ENCODE peak calls at places on chromosomes 13 and 19, in ten cellular contexts. K is breast epithelium, W is H1, M is stomach, H is prostate gland, G is suprapubic skin, L is transverse colon, Y is sigmoid colon, Q is upper lobe of left lung, E is vagina. Z is an unnamed sample. For H3K36me3, the result is how much of the 10 kb centered on the place peaks cover.

GRCh38 chr19:43726736-43727592 is 11.1 kb downstream of the IRGC start:
- DNase-seq in M (no peak), E (no peak), Y (no peak), K (peak), G (no peak), H (peak), L (no peak), Q (no peak), W (no peak), Z (no peak)

GRCh38 chr13:29548722-29549446 is 46.6 kb downstream of the SLC7A1 start:
- DNase-seq in H (no peak), W (no peak), K (no peak), L (no peak), E (no peak), Q (no peak), M (no peak), G (no peak), Y (no peak), Z (no peak)

GRCh38 chr13:97329331-97329730 is 104.6 kb upstream of the RAP2A start:
- DNase-seq in Y (no peak), H (no peak), K (no peak), E (no peak), G (no peak), L (no peak), M (no peak), W (no peak), Q (no peak), Z (no peak)

GRCh38 chr19:5934002-5934401 is 19.9 kb downstream of the CAPS start:
- DNase-seq in W (no peak), M (no peak), Y (no peak), H (no peak), K (no peak), G (no peak), E (no peak), L (no peak), Q (no peak), Z (no peak)

GRCh38 chr19:1251233-1251502 is 2.8 kb downstream of the MIDN start:
- DNase-seq in Y (no peak), K (no peak), W (no peak), G (no peak), M (peak), H (peak), Q (no peak), L (peak), E (no peak), Z (no peak)

GRCh38 chr13:109516196-109516595 is 270.2 kb downstream of the IRS2 start:
- DNase-seq in Q (no peak), Y (no peak), H (no peak), M (no peak), E (no peak), K (no peak), W (no peak), L (no peak), G (no peak), Z (no peak)

GRCh38 chr19:30842926-30843325 is 470.7 kb downstream of the ZNF536 start:
- DNase-seq in M (no peak), K (no peak), E (no peak), Y (no peak), Q (no peak), H (no peak), G (no peak), W (no peak), L (no peak), Z (no peak)

GRCh38 chr13:47085346-47085745 is 188.5 kb upstream of the HTR2A start:
- DNase-seq in W (no peak), G (no peak), Y (no peak), K (no peak), E (no peak), L (no peak), Q (no peak), M (no peak), H (no peak), Z (no peak)

GRCh38 chr19:4112367-4112766 is 11.6 kb downstream of the MAP2K2 start:
- DNase-seq in E (no peak), Q (peak), L (no peak), K (no peak), Y (no peak), W (no peak), M (no peak), H (no peak), G (no peak), Z (no peak)

GRCh38 chr19:13882841-13883240 is 5.9 kb downstream of the NANOS3 start:
- DNase-seq in M (no peak), W (no peak), H (no peak), Y (no peak), L (no peak), E (no peak), Q (no peak), G (no peak), K (no peak), Z (no peak)

GRCh38 chr19:41696402-41697197 is 8.5 kb upstream of the CEACAM7 start:
- DNase-seq in Y (peak), H (no peak), L (peak), M (peak), Q (no peak), G (no peak), E (peak), K (no peak), W (no peak), Z (peak)

GRCh38 chr13:49610176-49610575 is 18.1 kb upstream of the ARL11 start:
- DNase-seq in L (no peak), Y (no peak), E (no peak), Q (no peak), G (no peak), H (no peak), W (no peak), M (no peak), K (no peak), Z (no peak)

GRCh38 chr19:6739884-6740588 is 556 bp downstream of the TRIP10 start:
- DNase-seq in H (no peak), Y (no peak), W (peak), K (no peak), M (peak), E (no peak), L (peak), G (no peak), Q (no peak), Z (peak)

GRCh38 chr19:2494447-2495129 is 18.7 kb downstream of the GADD45B start:
- DNase-seq in K (peak), E (no peak), G (peak), Q (peak), W (no peak), H (peak), L (peak), M (peak), Y (peak), Z (peak)

GRCh38 chr13:21675095-21676007 is 4.5 kb downstream of the FGF9 start:
- DNase-seq in K (no peak), Y (peak), H (no peak), Q (peak), M (peak), L (peak), W (peak), G (no peak), E (no peak), Z (peak)
- TF ChIP-seq POLR2A in K (no peak), Y (no peak), H (no peak), Q (no peak), M (no peak), L (no peak), W (no peak), G (no peak), E (no peak), Z (no peak)

DNA sequence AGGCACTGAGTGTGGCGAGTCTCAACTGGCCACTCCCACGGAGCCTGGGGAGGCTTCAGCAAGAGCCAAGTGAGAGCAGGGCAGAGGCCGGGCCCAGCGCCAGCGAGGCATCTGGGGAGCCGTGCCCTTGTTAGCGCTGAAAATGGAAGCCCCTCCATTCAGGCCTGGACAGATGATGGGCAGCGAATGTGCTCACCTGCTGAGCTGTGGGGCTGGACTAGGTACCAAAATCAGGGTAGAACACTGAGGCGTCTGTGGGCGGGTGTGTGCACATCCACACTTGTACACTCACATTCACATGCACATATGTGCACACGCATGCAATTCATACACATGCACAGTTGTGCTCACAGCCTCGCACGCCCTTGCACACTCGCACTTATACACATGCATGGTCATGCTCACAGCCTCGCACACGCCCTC is 20.7 kb downstream of the NAXD start:
- DNase-seq in E (no peak), G (no peak), Y (no peak), W (no peak), H (no peak), K (no peak), Q (no peak), M (no peak), L (no peak), Z (no peak)
- TF ChIP-seq POLR2AphosphoS5 in E (no peak), G (no peak), Y (no peak), W (no peak), H (no peak), K (no peak), Q (no peak), M (no peak), L (no peak), Z (peak)

GRCh38 chr19:38838986-38839761 is 7.6 kb upstream of the ECH1 start:
- DNase-seq in Y (no peak), M (no peak), L (no peak), E (no peak), Q (no peak), G (no peak), H (no peak), K (no peak), W (no peak), Z (no peak)
- H3K36me3 ChIP-seq in Y (half or more), M (half or more), L (under half), E (under half), Q (half or more), G (half or more), H (under half), K (under half), W (half or more), Z (under half)

DNA sequence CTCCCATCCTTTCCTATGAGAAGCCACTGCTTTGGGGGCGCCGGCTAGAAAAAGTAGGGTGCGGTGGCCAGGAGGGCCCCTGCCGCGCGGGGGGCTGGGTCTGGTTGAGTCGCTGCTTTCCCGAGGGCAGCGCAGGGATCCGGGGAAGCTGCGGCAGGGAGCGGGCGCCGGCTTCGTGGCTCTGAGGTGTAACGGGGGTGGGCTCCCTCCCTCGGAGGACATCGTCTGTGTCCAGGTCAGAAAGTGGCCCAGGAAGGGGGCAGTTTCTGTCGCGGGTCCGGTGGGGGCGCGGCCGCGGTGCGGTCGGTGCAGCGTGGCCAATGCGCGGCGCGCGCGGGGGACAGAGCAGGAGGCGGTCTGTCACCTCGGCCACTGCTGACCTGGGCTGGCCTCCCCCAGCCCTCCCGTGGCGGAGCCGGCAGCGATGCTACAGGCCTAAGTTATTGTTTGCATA is 15.6 kb upstream of the NPAS1 start:
- DNase-seq in E (no peak), Q (peak), L (no peak), Y (no peak), K (no peak), G (no peak), H (no peak), W (no peak), M (no peak), Z (no peak)
- TF ChIP-seq POLR2A in E (no peak), Q (no peak), L (no peak), Y (no peak), K (no peak), G (no peak), H (no peak), W (no peak), M (no peak), Z (no peak)

Z was measured in spleen.